ENCODE peak calls at places on chromosome 9, in six cellular contexts. V is mucosa of descending colon, S is left ventricle myocardium inferior, H is A549, Y is HL-60, C is Calu3. F is an unnamed sample.

GRCh38 chr9:124776952-124777645 is at the start of gene OLFML2A:
- DNase-seq in V (peak), Y (no peak), H (peak), C (peak), S (no peak), F (no peak)

GRCh38 chr9:79173932-79174331 is 397.8 kb upstream of the TLE4 start:
- DNase-seq in H (no peak), S (no peak), Y (no peak), C (no peak), V (no peak), F (no peak)

GRCh38 chr9:87336914-87337333 is 160.7 kb upstream of the DAPK1 start:
- DNase-seq in V (peak), S (no peak), H (peak), C (peak), Y (peak), F (no peak)

GRCh38 chr9:128631636-128632035 is 25.0 kb downstream of the DYNC2I2 start:
- DNase-seq in C (no peak), H (no peak), V (no peak), Y (no peak), S (no peak), F (no peak)

GRCh38 chr9:34555002-34555348 is 32.2 kb upstream of the ENHO start:
- DNase-seq in S (no peak), Y (no peak), V (no peak), C (no peak), H (no peak), F (no peak)

GRCh38 chr9:5571629-5572232 is 57.2 kb upstream of the RIC1 start:
- DNase-seq in V (no peak), C (no peak), Y (no peak), S (no peak), H (no peak), F (no peak)

GRCh38 chr9:114512337-114512874 is 7.1 kb upstream of the WHRN start:
- DNase-seq in Y (no peak), V (no peak), S (no peak), H (no peak), C (no peak), F (no peak)

GRCh38 chr9:129761901-129762359 is 9.1 kb upstream of the PTGES start:
- DNase-seq in V (peak), Y (no peak), H (peak), C (peak), S (no peak), F (no peak)

GRCh38 chr9:85200726-85201402 is 531.3 kb downstream of the NTRK2 start:
- DNase-seq in S (no peak), V (peak), C (peak), H (no peak), Y (no peak), F (no peak)

GRCh38 chr9:34242830-34243229 is 64.0 kb downstream of the UBAP1 start:
- DNase-seq in S (no peak), Y (no peak), C (no peak), V (no peak), H (no peak), F (no peak)

GRCh38 chr9:99962685-99963261 is 56.3 kb downstream of the STX17 start:
- DNase-seq in S (no peak), C (no peak), Y (no peak), V (no peak), H (no peak), F (no peak)

GRCh38 chr9:31304576-31304975 is 1079.9 kb upstream of the ACO1 start:
- DNase-seq in H (peak), V (no peak), S (no peak), C (no peak), Y (no peak), F (no peak)

GRCh38 chr9:126838895-126839294 is 21.5 kb upstream of the ZBTB34 start:
- DNase-seq in V (no peak), Y (no peak), H (no peak), C (no peak), S (no peak), F (no peak)

GRCh38 chr9:87641067-87641466 is 84.9 kb upstream of the CTSL start:
- DNase-seq in S (no peak), C (no peak), Y (no peak), H (no peak), V (no peak), F (no peak)

GRCh38 chr9:127703289-127703946 is 3.4 kb upstream of the CFAP157 start:
- DNase-seq in V (no peak), S (no peak), C (no peak), Y (no peak), H (no peak), F (no peak)

GRCh38 chr9:116116411-116116810 is 37.2 kb upstream of the PAPPA start:
- DNase-seq in V (no peak), S (no peak), Y (no peak), H (no peak), C (no peak), F (no peak)

GRCh38 chr9:128370367-128370751 is 815 bp upstream of the URM1 start:
- DNase-seq in V (no peak), C (no peak), S (no peak), Y (no peak), H (no peak), F (no peak)

GRCh38 chr9:103798620-103799019 is 295.5 kb upstream of the SMC2 start:
- DNase-seq in H (peak), Y (no peak), S (no peak), C (peak), V (no peak), F (no peak)

GRCh38 chr9:134553061-134553891 is 88.3 kb upstream of the COL5A1 start:
- DNase-seq in V (no peak), H (no peak), C (no peak), Y (no peak), S (peak), F (no peak)

GRCh38 chr9:694499-695154 is 146.9 kb upstream of the DMRT1 start:
- DNase-seq in Y (no peak), S (peak), H (peak), C (peak), V (no peak), F (no peak)

GRCh38 chr9:128860937-128861336 is 20.8 kb downstream of the KYAT1 start:
- DNase-seq in H (no peak), S (no peak), C (no peak), V (no peak), Y (no peak), F (no peak)

GRCh38 chr9:98929866-98930265 is 13.8 kb upstream of the COL15A1 start:
- DNase-seq in H (no peak), S (no peak), V (no peak), C (no peak), Y (no peak), F (no peak)

GRCh38 chr9:98365227-98365669 is 109.8 kb upstream of the TBC1D2 start:
- DNase-seq in V (peak), H (peak), C (no peak), Y (no peak), S (no peak), F (no peak)

GRCh38 chr9:131776473-131776872 is 36.6 kb upstream of the RAPGEF1 start:
- DNase-seq in V (peak), Y (peak), C (peak), H (peak), S (no peak), F (no peak)

GRCh38 chr9:135650408-135650807 is 11.1 kb upstream of the GLT6D1 start:
- DNase-seq in S (no peak), V (no peak), H (no peak), C (no peak), Y (no peak), F (no peak)

GRCh38 chr9:112437406-112437805 is 49.2 kb upstream of the KIAA1958 start:
- DNase-seq in Y (no peak), S (no peak), H (no peak), V (no peak), C (no peak), F (no peak)

GRCh38 chr9:104927216-104927911 is 591 bp downstream of the ABCA1 start:
- DNase-seq in H (peak), C (peak), S (peak), V (peak), Y (no peak), F (peak)

GRCh38 chr9:114261987-114262386 is 60.9 kb upstream of the ORM1 start:
- DNase-seq in V (no peak), S (no peak), Y (no peak), H (no peak), C (no peak), F (no peak)

GRCh38 chr9:98057095-98057799 is 715 bp downstream of the NANS start:
- DNase-seq in V (no peak), H (no peak), Y (no peak), C (no peak), S (no peak), F (no peak)

GRCh38 chr9:36665387-36665786 is 92.7 kb downstream of the MELK start:
- DNase-seq in Y (no peak), H (no peak), V (no peak), S (no peak), C (no peak), F (no peak)

GRCh38 chr9:13755551-13755950 is 476.1 kb upstream of the MPDZ start:
- DNase-seq in C (no peak), S (no peak), V (no peak), Y (no peak), H (no peak), F (no peak)

GRCh38 chr9:131160416-131161112 is 35.2 kb downstream of the NUP214 start:
- DNase-seq in Y (no peak), C (no peak), H (no peak), V (no peak), S (no peak), F (no peak)

GRCh38 chr9:71552480-71552879 is 215.8 kb downstream of the CEMIP2 start:
- DNase-seq in V (no peak), Y (no peak), C (peak), S (no peak), H (no peak), F (no peak)

GRCh38 chr9:70218767-70219166 is 40.0 kb upstream of the SMC5 start:
- DNase-seq in S (no peak), H (no peak), Y (no peak), V (no peak), C (no peak), F (no peak)

GRCh38 chr9:115006660-115007059 is 76.3 kb upstream of the TNFSF8 start:
- DNase-seq in C (no peak), Y (no peak), H (no peak), S (no peak), V (no peak), F (peak)

GRCh38 chr9:78900500-78900899 is 603.6 kb downstream of the PSAT1 start:
- DNase-seq in S (no peak), V (no peak), H (no peak), C (no peak), Y (no peak), F (no peak)

GRCh38 chr9:131394464-131395026 is 659 bp downstream of the PRRC2B start:
- DNase-seq in H (no peak), Y (no peak), C (no peak), V (peak), S (peak), F (no peak)

GRCh38 chr9:127976943-127977871 is 3.6 kb downstream of the EEIG1 start:
- DNase-seq in S (no peak), V (peak), H (no peak), Y (no peak), C (no peak), F (no peak)

GRCh38 chr9:136787690-136788400 is 3.3 kb upstream of the TMEM141 start:
- DNase-seq in C (peak), S (peak), Y (no peak), H (peak), V (peak), F (peak)

GRCh38 chr9:76817489-76817888 is 53.3 kb downstream of the PCA3 start:
- DNase-seq in V (no peak), C (no peak), Y (no peak), S (no peak), H (peak), F (no peak)

GRCh38 chr9:82903503-82903902 is 159.4 kb downstream of the RASEF start:
- DNase-seq in V (no peak), H (peak), S (no peak), Y (no peak), C (no peak), F (no peak)
- TF ChIP-seq CTCF in V (no peak), H (no peak), S (no peak), Y (no peak), C (no peak), F (no peak)

DNA sequence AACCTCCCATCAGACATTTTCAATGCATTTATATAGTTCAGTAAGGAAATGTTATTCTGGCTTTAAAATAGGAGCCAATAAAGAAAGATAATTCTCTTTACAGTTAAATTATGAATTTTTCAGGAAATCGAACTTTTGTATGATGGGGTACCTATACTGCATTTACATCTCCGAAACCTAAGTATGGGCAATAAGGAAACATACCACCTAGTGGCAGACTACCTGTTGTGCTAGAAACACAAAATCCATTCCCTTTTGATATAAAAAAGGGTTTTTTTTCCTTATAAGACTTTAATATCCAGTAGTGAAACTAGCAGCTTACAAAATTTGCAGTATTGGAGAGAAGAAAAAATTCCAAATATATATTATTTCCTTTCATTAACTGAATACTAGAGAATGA is 21.3 kb upstream of the VLDLR start:
- DNase-seq in S (no peak), H (no peak), Y (no peak), C (no peak), V (no peak), F (no peak)
- TF ChIP-seq CTCF in S (peak), H (peak), Y (no peak), C (no peak), V (no peak), F (no peak)

GRCh38 chr9:91770229-91770628 is 179.8 kb downstream of the ROR2 start:
- DNase-seq in C (no peak), S (no peak), V (peak), H (no peak), Y (no peak), F (no peak)

GRCh38 chr9:91773166-91773565 is 176.9 kb downstream of the ROR2 start:
- DNase-seq in C (no peak), S (no peak), V (no peak), Y (no peak), H (no peak), F (no peak)

GRCh38 chr9:91771864-91772263 is 178.2 kb downstream of the ROR2 start:
- DNase-seq in S (no peak), H (no peak), V (no peak), Y (no peak), C (no peak), F (no peak)

GRCh38 chr9:91768977-91769916 is 180.8 kb downstream of the ROR2 start:
- DNase-seq in V (no peak), C (no peak), Y (no peak), S (no peak), H (no peak), F (no peak)

DNA sequence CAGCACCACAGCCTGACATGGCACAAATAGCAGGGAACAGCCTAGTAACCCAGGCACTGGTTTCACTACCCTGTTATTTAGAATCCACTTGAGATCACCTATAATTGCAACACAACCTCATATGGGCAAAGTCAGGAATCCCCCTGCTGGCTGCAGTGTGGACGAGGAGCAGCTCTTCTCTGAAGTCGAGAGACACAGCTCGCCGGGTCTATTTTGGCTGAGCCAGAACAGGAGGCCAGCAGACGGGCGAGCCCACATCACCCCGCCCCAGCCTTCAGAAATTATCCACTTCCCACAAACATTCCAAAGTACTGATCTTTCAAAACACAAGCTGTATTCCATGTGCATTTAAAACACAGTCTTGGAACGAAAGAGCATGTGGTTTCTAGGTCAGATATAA is 179.0 kb downstream of the ROR2 start:
- DNase-seq in Y (no peak), H (peak), V (peak), S (no peak), C (no peak), F (no peak)
- TF ChIP-seq CTCF in Y (no peak), H (no peak), V (no peak), S (no peak), C (no peak), F (no peak)

GRCh38 chr9:111036068-111036789 is 2.0 kb downstream of the LPAR1 start:
- DNase-seq in Y (no peak), C (peak), S (peak), H (peak), V (peak), F (peak)

GRCh38 chr9:111038336-111039202 is at the start of gene LPAR1:
- DNase-seq in V (peak), Y (no peak), H (peak), S (peak), C (peak), F (peak)

GRCh38 chr9:111036946-111037743 is 1.1 kb downstream of the LPAR1 start:
- DNase-seq in S (no peak), Y (no peak), C (no peak), V (peak), H (peak), F (no peak)

GRCh38 chr9:111039203-111039907 is 1.1 kb upstream of the LPAR1 start:
- DNase-seq in H (no peak), C (peak), Y (no peak), V (peak), S (no peak), F (no peak)

DNA sequence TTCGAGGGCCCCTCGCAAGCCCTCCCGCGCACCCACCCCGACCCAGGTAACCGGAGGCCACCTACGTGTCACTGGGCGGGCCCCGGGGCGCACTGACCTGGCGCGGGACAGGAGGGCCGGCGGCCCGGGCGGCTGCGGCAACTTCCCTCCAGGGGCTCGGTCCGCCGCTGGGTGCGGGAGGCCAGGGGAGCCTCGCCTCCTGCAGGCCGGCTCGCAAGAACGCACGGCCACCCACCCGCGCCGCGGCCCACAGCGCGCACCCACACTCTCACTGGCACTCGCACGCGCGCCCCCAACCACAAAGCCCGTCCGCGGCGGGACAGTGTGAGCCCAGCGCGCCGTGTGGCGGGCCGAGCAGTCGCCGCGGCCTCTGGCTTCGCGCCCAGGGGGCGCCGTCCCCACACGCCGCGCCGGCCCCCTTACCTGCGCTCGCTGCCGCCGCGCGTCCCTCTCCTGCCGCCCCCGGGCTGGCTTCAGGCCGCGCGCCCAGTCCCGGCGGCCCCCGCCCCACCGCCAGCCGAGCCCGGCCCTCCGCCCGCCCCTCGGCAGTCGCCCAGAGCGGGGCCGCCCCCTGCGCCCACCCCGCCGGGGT is 430 bp downstream of the LPAR1 start:
- DNase-seq in H (peak), V (peak), S (peak), C (peak), Y (peak), F (peak)
- TF ChIP-seq CTCF in H (peak), V (no peak), S (no peak), C (no peak), Y (no peak), F (peak)

GRCh38 chr9:95174038-95174437 is 143.5 kb downstream of the FANCC start:
- DNase-seq in Y (no peak), V (no peak), C (no peak), S (no peak), H (no peak), F (no peak)
- TF ChIP-seq CTCF in Y (no peak), V (no peak), C (no peak), S (no peak), H (no peak), F (no peak)

GRCh38 chr9:22528485-22528884 is 81.9 kb downstream of the DMRTA1 start:
- DNase-seq in H (peak), Y (no peak), V (no peak), S (no peak), C (no peak), F (no peak)
- TF ChIP-seq CTCF in H (peak), Y (no peak), V (no peak), S (peak), C (no peak), F (no peak)

GRCh38 chr9:119458068-119458467 is 88.8 kb upstream of the BRINP1 start:
- DNase-seq in C (no peak), V (no peak), S (no peak), Y (no peak), H (no peak), F (no peak)
- TF ChIP-seq CTCF in C (no peak), V (no peak), S (no peak), Y (no peak), H (no peak), F (no peak)